ENCODE peak calls at places on chromosomes 5 and 9, in eight cellular contexts. B, A, I, W, Y, G, J and F are unnamed samples.

GRCh38 chr5:73136277-73136606 is 15.9 kb downstream of the TMEM171 start:
- DNase-seq in B (no peak), I (no peak), W (peak), J (no peak), Y (no peak), G (no peak), A (peak), F (no peak)

GRCh38 chr5:93076096-93076495 is 504.9 kb downstream of the NR2F1-AS1 start:
- DNase-seq in B (peak), W (no peak), A (no peak), Y (no peak), G (no peak), J (no peak), I (peak), F (no peak)

GRCh38 chr5:65482727-65483473 is 1.2 kb upstream of the ADAMTS6 start:
- DNase-seq in W (peak), Y (peak), J (no peak), G (peak), I (peak), B (peak), A (peak), F (peak)

GRCh38 chr5:40089269-40089668 is 590.4 kb upstream of the PTGER4 start:
- DNase-seq in W (no peak), Y (no peak), I (peak), B (no peak), A (no peak), J (peak), G (no peak), F (no peak)

GRCh38 chr5:132459983-132460834 is 30.4 kb downstream of the IRF1 start:
- DNase-seq in W (no peak), Y (peak), B (no peak), I (no peak), G (peak), A (no peak), J (no peak), F (no peak)

GRCh38 chr5:178329331-178329730 is 96.7 kb upstream of the PHYKPL start:
- DNase-seq in W (no peak), Y (no peak), A (no peak), J (no peak), I (no peak), B (no peak), G (no peak), F (no peak)

GRCh38 chr5:132497488-132497997 is 7.0 kb upstream of the IRF1 start:
- DNase-seq in Y (no peak), W (peak), I (peak), G (peak), A (peak), J (no peak), B (peak), F (peak)

GRCh38 chr5:157602505-157602904 is 26.9 kb upstream of the ADAM19 start:
- DNase-seq in W (no peak), G (no peak), I (peak), A (no peak), B (peak), Y (no peak), J (no peak), F (no peak)

GRCh38 chr5:14830210-14831005 is 41.2 kb downstream of the ANKH start:
- DNase-seq in B (no peak), W (no peak), A (no peak), Y (no peak), I (no peak), J (no peak), G (no peak), F (no peak)

GRCh38 chr5:156431956-156432829 is 105.2 kb downstream of the SGCD start:
- DNase-seq in W (peak), I (no peak), J (no peak), Y (no peak), B (no peak), A (peak), G (no peak), F (no peak)

GRCh38 chr5:10307206-10308148 is at the start of gene CMBL:
- DNase-seq in Y (peak), J (peak), W (peak), G (peak), I (peak), B (peak), A (peak), F (peak)

GRCh38 chr9:111649016-111649415 is 12.4 kb upstream of the GNG10 start:
- DNase-seq in Y (no peak), J (no peak), G (no peak), I (no peak), B (no peak), A (no peak), W (no peak), F (no peak)

GRCh38 chr5:179788193-179788854 is 5.5 kb upstream of the LTC4S start:
- DNase-seq in W (no peak), I (no peak), J (no peak), G (no peak), A (no peak), B (no peak), Y (no peak), F (no peak)

GRCh38 chr9:126613656-126614055 is at the start of gene LMX1B:
- DNase-seq in W (peak), B (peak), I (peak), J (peak), G (peak), Y (no peak), A (peak), F (no peak)

GRCh38 chr9:76987594-76988200 is 31.8 kb upstream of the FOXB2 start:
- DNase-seq in W (peak), J (peak), G (peak), A (peak), B (peak), Y (peak), I (peak), F (peak)

GRCh38 chr5:17719592-17719991 is 85.3 kb downstream of the TAF11L14 start:
- DNase-seq in J (no peak), W (no peak), Y (no peak), G (no peak), I (no peak), B (no peak), A (no peak), F (no peak)

GRCh38 chr5:153794327-153794726 is 244.4 kb downstream of the FAM114A2 start:
- DNase-seq in Y (peak), J (no peak), W (no peak), I (no peak), A (no peak), B (no peak), G (no peak), F (no peak)

GRCh38 chr9:136506425-136506824 is 23.6 kb upstream of the SEC16A start:
- DNase-seq in J (no peak), A (no peak), G (no peak), Y (no peak), I (no peak), W (no peak), B (no peak), F (no peak)

GRCh38 chr9:136505406-136506403 is 22.9 kb upstream of the SEC16A start:
- DNase-seq in B (no peak), I (no peak), G (no peak), W (no peak), J (no peak), A (no peak), Y (no peak), F (no peak)

GRCh38 chr9:136507992-136508375 is 25.1 kb upstream of the SEC16A start:
- DNase-seq in B (no peak), W (no peak), G (no peak), J (no peak), Y (no peak), A (no peak), I (no peak), F (no peak)

GRCh38 chr9:136508729-136509500 is 26.1 kb upstream of the SEC16A start:
- DNase-seq in A (no peak), B (no peak), W (no peak), I (no peak), Y (no peak), J (no peak), G (no peak), F (no peak)

GRCh38 chr9:136507221-136507991 is 24.6 kb upstream of the SEC16A start:
- DNase-seq in Y (no peak), I (no peak), J (no peak), W (no peak), B (no peak), G (no peak), A (no peak), F (no peak)
- H3K9ac ChIP-seq in Y (no peak), I (no peak), J (no peak), W (no peak), B (no peak), G (no peak), A (no peak), F (no peak)

GRCh38 chr5:127930311-127930710 is 153.3 kb upstream of the SLC12A2 start:
- DNase-seq in A (no peak), J (peak), Y (no peak), G (no peak), I (peak), W (no peak), B (peak), F (no peak)
- H3K9ac ChIP-seq in A (no peak), J (no peak), Y (no peak), G (no peak), I (no peak), W (no peak), B (no peak), F (no peak)

GRCh38 chr9:137880160-137880975 is 2.8 kb downstream of the CACNA1B start:
- DNase-seq in I (no peak), J (no peak), A (no peak), W (no peak), B (no peak), Y (no peak), G (no peak), F (no peak)

GRCh38 chr9:137878957-137879555 is 1.5 kb downstream of the CACNA1B start:
- DNase-seq in A (no peak), J (no peak), W (no peak), G (no peak), B (no peak), I (no peak), Y (no peak), F (no peak)

GRCh38 chr9:137876781-137877386 is 698 bp upstream of the CACNA1B start:
- DNase-seq in W (no peak), I (no peak), Y (no peak), J (no peak), B (no peak), A (peak), G (no peak), F (no peak)

GRCh38 chr9:137879566-137880150 is 2.1 kb downstream of the CACNA1B start:
- DNase-seq in I (no peak), G (no peak), W (no peak), A (no peak), J (no peak), B (no peak), Y (no peak), F (no peak)

DNA sequence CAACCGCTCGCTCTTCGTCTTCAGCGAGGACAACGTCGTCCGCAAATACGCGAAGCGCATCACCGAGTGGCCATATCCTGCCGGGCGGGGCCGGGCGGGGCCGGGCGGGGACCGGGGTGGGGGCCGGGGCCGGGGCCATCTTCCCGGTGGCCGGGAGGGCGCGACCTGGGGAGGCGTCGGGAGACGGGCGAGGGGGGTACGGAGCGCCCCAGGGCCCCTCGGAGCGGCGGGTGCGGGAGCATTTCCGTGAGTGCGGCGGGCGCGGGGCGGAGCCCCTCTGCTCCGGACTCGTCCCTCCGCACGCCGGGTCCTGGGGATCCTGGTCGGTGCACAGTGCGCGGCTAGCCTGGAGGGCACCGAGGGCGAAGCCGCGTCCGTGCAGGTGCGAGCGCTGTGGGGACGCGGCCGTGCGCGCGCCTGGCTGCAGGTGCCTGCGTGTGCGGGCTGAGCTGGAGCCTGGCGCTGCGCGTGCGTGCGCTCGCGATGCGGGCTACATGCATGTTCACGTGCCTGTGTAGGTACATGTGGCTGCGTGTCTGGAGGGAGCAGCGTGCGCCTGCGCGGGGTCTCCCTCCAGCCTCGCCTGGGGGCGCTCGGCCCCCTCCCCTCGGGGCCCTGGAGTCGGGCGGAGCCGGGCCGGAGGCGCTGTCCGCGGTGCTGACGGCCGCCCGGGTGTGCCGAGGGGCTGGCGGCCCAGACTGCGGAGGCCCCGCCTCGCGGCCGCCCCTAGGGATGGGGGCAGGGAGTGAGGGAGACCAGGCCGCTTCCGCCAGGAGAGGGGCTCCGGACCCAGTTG is 762 bp downstream of the CACNA1B start:
- DNase-seq in Y (peak), W (peak), A (peak), I (no peak), J (no peak), B (no peak), G (peak), F (peak)
- H3K9ac ChIP-seq in Y (no peak), W (no peak), A (no peak), I (no peak), J (no peak), B (no peak), G (no peak), F (no peak)

DNA sequence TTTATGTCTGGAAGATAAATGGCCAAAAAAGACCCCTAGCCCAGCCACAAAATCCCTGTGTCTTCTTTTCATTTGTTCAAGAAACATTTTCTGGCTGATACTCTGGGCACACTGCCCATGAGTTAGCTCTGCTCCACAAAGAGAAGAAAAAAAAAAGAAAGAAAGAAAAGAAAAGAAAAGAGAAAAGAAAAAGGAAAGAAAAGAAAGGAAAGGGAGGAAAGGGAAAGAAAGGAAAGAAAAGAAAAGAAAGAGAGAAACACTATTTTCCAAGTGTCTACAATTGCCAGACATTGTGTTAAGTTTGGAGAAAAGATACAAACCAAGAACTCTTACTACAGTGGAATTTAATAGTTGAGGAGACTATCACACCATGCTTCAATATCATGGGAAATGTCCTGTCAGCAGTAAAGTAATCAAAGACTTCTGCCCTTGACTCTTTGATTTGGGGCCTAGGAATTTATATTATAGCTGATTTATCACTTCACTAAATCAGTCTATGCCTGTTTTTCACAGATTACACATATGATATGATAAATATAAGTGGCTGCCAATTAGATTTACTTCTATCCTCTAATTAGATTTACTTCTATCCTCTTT is 3.0 kb downstream of the TRMO start:
- DNase-seq in I (no peak), Y (no peak), B (no peak), J (no peak), A (no peak), W (no peak), G (no peak), F (no peak)
- H3K9ac ChIP-seq in I (no peak), Y (no peak), B (no peak), J (no peak), A (no peak), W (no peak), G (no peak), F (no peak)

GRCh38 chr9:98667241-98667640 is 41.5 kb downstream of the GABBR2 start:
- DNase-seq in G (no peak), J (no peak), Y (no peak), A (no peak), I (no peak), W (no peak), B (no peak), F (no peak)

GRCh38 chr9:98665511-98665910 is 43.2 kb downstream of the GABBR2 start:
- DNase-seq in Y (no peak), A (no peak), I (no peak), G (no peak), W (no peak), J (no peak), B (no peak), F (no peak)
- H3K9ac ChIP-seq in Y (no peak), A (no peak), I (no peak), G (no peak), W (no peak), J (no peak), B (no peak), F (no peak)

DNA sequence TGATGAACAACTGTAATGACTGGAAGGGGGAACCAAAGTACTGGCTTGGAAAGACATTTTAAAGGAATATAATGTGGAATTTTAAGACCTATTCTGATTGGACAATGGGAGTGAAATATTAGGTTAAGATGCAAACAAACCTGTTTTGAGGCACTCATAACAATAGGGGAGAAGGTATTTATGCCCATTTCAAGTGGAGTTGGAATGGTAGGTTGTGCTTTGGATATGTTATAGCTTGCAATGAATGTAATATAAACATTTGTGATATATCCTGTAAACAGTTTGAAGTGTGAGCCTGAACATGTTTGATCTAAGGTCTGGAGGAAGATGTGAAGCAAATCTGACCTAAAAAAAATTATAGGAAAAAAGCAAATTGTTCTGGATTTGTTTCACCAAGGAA is 129.6 kb upstream of the GRHPR start:
- DNase-seq in A (no peak), Y (no peak), I (peak), G (peak), B (no peak), W (no peak), J (no peak), F (no peak)
- H3K9ac ChIP-seq in A (no peak), Y (no peak), I (no peak), G (no peak), B (no peak), W (no peak), J (no peak), F (no peak)

GRCh38 chr5:173577166-173577565 is 39.3 kb downstream of the BOD1 start:
- DNase-seq in J (no peak), I (no peak), B (no peak), A (no peak), G (no peak), W (no peak), Y (no peak), F (no peak)
- H3K9ac ChIP-seq in J (no peak), I (no peak), B (no peak), A (no peak), G (no peak), W (no peak), Y (no peak), F (no peak)

GRCh38 chr5:150136290-150136689 is 19.4 kb downstream of the PDGFRB start:
- DNase-seq in A (no peak), W (no peak), I (no peak), J (no peak), G (no peak), B (no peak), Y (no peak), F (no peak)

GRCh38 chr5:150137997-150138396 is 17.6 kb downstream of the PDGFRB start:
- DNase-seq in Y (no peak), A (no peak), I (peak), W (no peak), G (peak), J (no peak), B (no peak), F (peak)

GRCh38 chr5:150138551-150139265 is 16.9 kb downstream of the PDGFRB start:
- DNase-seq in G (peak), I (peak), B (peak), Y (no peak), A (peak), W (peak), J (no peak), F (peak)

GRCh38 chr5:150136841-150137167 is 18.8 kb downstream of the PDGFRB start:
- DNase-seq in W (no peak), G (no peak), Y (no peak), I (no peak), J (no peak), A (no peak), B (no peak), F (no peak)

GRCh38 chr5:150137168-150137957 is 18.3 kb downstream of the PDGFRB start:
- DNase-seq in J (no peak), A (peak), G (peak), Y (no peak), W (peak), B (peak), I (peak), F (peak)
- H3K9ac ChIP-seq in J (no peak), A (no peak), G (peak), Y (peak), W (no peak), B (peak), I (peak), F (peak)